ENCODE peak calls at places on chromosomes 7 and 10, in five cellular contexts. D, G, O, K and I are unnamed samples.

GRCh38 chr10:33229252-33229943 is 105.1 kb downstream of the NRP1 start:
- DNase-seq in D (peak; percentile 44), G (no peak), O (no peak), K (no peak), I (no peak)

GRCh38 chr10:32000937-32001336 is 55.3 kb downstream of the KIF5B start:
- DNase-seq in D (peak; percentile 48), G (no peak), O (no peak), K (no peak), I (no peak)

GRCh38 chr10:2508971-2509605 is 558.3 kb upstream of the PFKP start:
- DNase-seq in D (peak; percentile 71), G (peak; percentile 16), O (no peak), K (no peak), I (no peak)

GRCh38 chr10:46005383-46005782 is 25.0 kb downstream of the NCOA4 start:
- DNase-seq in D (no peak), G (no peak), O (no peak), K (no peak), I (no peak)

GRCh38 chr10:30897547-30897946 is 134.1 kb downstream of the ZNF438 start:
- DNase-seq in D (no peak), G (no peak), O (peak; percentile 37), K (no peak), I (no peak)

GRCh38 chr7:3157541-3158287 is 114.0 kb upstream of the CARD11 start:
- DNase-seq in D (no peak), G (no peak), O (no peak), K (no peak), I (no peak)

GRCh38 chr7:47948096-47948790 is at the start of gene PKD1L1:
- DNase-seq in D (no peak), G (no peak), O (no peak), K (no peak), I (no peak)

GRCh38 chr10:71478966-71479365 is 82.2 kb downstream of the CDH23 start:
- DNase-seq in D (no peak), G (no peak), O (no peak), K (no peak), I (no peak)

GRCh38 chr10:95758351-95759025 is 2.5 kb downstream of the ENTPD1 start:
- DNase-seq in D (no peak), G (no peak), O (peak; percentile 93), K (no peak), I (no peak)